ENCODE peak calls at places on chromosomes 1 and 21, in ten cellular contexts. D is AG09319, T is fibroblast of villous mesenchyme, F is AG04450, B is Calu3, C is Caco-2, Q is NB4, W is psoas muscle, R is AG10803, X is cardiac muscle cell. H is an unnamed sample.

GRCh38 chr1:205144751-205145150 is 23.0 kb upstream of the RBBP5 start:
- DNase-seq in B (no peak), D (no peak), Q (no peak), R (peak; percentile 76), C (peak; percentile 7), T (peak; percentile 54), W (no peak), F (peak; percentile 18), X (peak; percentile 73), H (no peak)

GRCh38 chr1:190579517-190580193 is 102.0 kb upstream of the BRINP3 start:
- DNase-seq in F (no peak), Q (no peak), X (peak; percentile 1), T (no peak), B (no peak), R (no peak), W (no peak), C (no peak), D (no peak), H (no peak)

GRCh38 chr21:42062543-42063022 is 8.5 kb upstream of the UMODL1 start:
- DNase-seq in T (no peak), C (no peak), B (no peak), X (no peak), W (peak; percentile 67), D (no peak), F (no peak), R (no peak), Q (peak; percentile 93), H (no peak)

GRCh38 chr1:190478193-190479007 is 736 bp upstream of the BRINP3 start:
- DNase-seq in D (no peak), W (no peak), C (peak; percentile 17), B (peak; percentile 16), F (no peak), X (peak; percentile 51), T (no peak), Q (peak; percentile 38), R (no peak), H (no peak)

GRCh38 chr1:55781944-55782482 is 566.8 kb upstream of the USP24 start:
- DNase-seq in D (no peak), T (peak; percentile 74), Q (no peak), F (peak; percentile 72), C (no peak), W (no peak), X (peak; percentile 50), R (peak; percentile 71), B (no peak), H (no peak)

GRCh38 chr1:167627865-167628641 is 2.0 kb upstream of the RCSD1 start:
- DNase-seq in C (peak; percentile 15), W (peak; percentile 62), B (no peak), D (no peak), F (no peak), X (no peak), R (no peak), T (no peak), Q (peak; percentile 96), H (no peak)

GRCh38 chr1:98792123-98792522 is 130.6 kb downstream of the SNX7 start:
- DNase-seq in F (no peak), B (no peak), R (peak; percentile 4), W (no peak), X (peak; percentile 2), D (no peak), T (peak; percentile 44), Q (no peak), C (no peak), H (no peak)

GRCh38 chr1:115337633-115338456 is at the start of gene NGF:
- DNase-seq in Q (no peak), R (peak; percentile 79), B (no peak), D (no peak), W (peak; percentile 62), F (peak; percentile 32), X (peak; percentile 61), T (no peak), C (no peak), H (peak; percentile 45)

GRCh38 chr21:35244514-35244913 is 195.4 kb upstream of the RUNX1 start:
- DNase-seq in W (no peak), C (no peak), D (no peak), X (peak; percentile 69), B (no peak), R (peak; percentile 55), T (peak; percentile 85), Q (peak; percentile 45), F (no peak), H (no peak)

GRCh38 chr1:24966121-24966723 is 36.1 kb upstream of the RUNX3 start:
- DNase-seq in Q (no peak), F (no peak), D (no peak), X (no peak), B (no peak), C (no peak), T (no peak), R (no peak), W (peak; percentile 22), H (no peak)

GRCh38 chr21:45409466-45410150 is 4.6 kb downstream of the COL18A1 start:
- DNase-seq in Q (no peak), C (no peak), F (no peak), R (no peak), X (no peak), T (no peak), W (peak; percentile 55), D (no peak), B (no peak), H (no peak)

GRCh38 chr1:32651461-32652073 is 559 bp downstream of the RBBP4 start:
- DNase-seq in Q (no peak), B (no peak), D (no peak), F (no peak), W (no peak), X (no peak), T (no peak), R (no peak), C (no peak), H (no peak)

GRCh38 chr1:7625401-7625800 is 145.7 kb upstream of the VAMP3 start:
- DNase-seq in B (no peak), W (peak; percentile 22), X (no peak), C (no peak), F (no peak), T (no peak), R (no peak), D (no peak), Q (no peak), H (no peak)

GRCh38 chr1:52142220-52143153 is 598 bp downstream of the ZFYVE9 start:
- DNase-seq in C (peak; percentile 47), Q (peak; percentile 74), B (peak; percentile 48), D (no peak), W (peak; percentile 68), R (peak; percentile 58), T (peak; percentile 57), F (no peak), X (peak; percentile 71), H (peak; percentile 35)

GRCh38 chr1:63329621-63330330 is 7.4 kb downstream of the FOXD3 start:
- DNase-seq in W (no peak), T (no peak), X (no peak), R (no peak), Q (no peak), D (no peak), F (no peak), B (no peak), C (no peak), H (no peak)

GRCh38 chr1:7069888-7070287 is 284.6 kb downstream of the CAMTA1 start:
- DNase-seq in R (peak; percentile 1), T (no peak), Q (no peak), F (no peak), W (no peak), D (no peak), C (no peak), X (peak; percentile 19), B (no peak), H (no peak)

GRCh38 chr1:216178266-216178665 is 245.0 kb downstream of the USH2A start:
- DNase-seq in R (no peak), Q (no peak), B (no peak), C (no peak), W (no peak), D (no peak), T (no peak), X (no peak), F (peak; percentile 7), H (no peak)

GRCh38 chr1:216173315-216173714 is 249.9 kb downstream of the USH2A start:
- DNase-seq in T (no peak), X (no peak), Q (no peak), F (peak; percentile 18), R (no peak), B (no peak), C (no peak), W (no peak), D (no peak), H (no peak)

GRCh38 chr1:216181590-216181989 is 241.7 kb downstream of the USH2A start:
- DNase-seq in C (no peak), X (no peak), T (no peak), R (no peak), F (no peak), D (no peak), B (no peak), W (no peak), Q (no peak), H (no peak)

DNA sequence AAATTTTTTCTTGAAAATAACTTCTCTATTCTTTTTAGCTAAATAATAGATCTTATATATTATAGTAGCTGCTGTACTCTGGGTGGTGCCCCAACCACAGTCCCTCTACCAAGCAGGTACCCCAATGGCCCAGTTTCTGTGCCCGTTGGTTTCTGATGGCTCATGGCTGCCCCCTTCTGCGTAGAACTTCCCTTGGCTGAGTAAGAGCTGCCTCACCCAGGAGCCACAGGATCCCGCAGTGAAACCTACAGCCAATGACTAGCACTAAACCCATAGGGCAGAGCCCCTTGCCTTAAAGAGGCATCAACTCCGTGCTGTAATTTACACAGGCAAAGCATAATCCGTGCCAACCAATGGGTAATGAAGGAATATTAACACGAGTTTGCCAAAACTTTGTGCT is 247.5 kb downstream of the USH2A start:
- DNase-seq in F (no peak), Q (peak; percentile 4), X (no peak), D (no peak), C (no peak), R (no peak), T (no peak), W (no peak), B (no peak), H (no peak)
- TF ChIP-seq CTCF in F (no peak), Q (no peak), X (no peak), D (no peak), C (no peak), R (no peak), T (no peak), W (no peak), B (no peak), H (no peak)

GRCh38 chr1:22231995-22232690 is 89.2 kb upstream of the WNT4 start:
- DNase-seq in F (no peak), R (no peak), Q (no peak), C (no peak), X (no peak), B (no peak), D (no peak), T (no peak), W (peak; percentile 4), H (no peak)
- TF ChIP-seq CTCF in F (no peak), R (no peak), Q (peak; percentile 26), C (no peak), X (no peak), B (no peak), D (no peak), T (peak; percentile 27), W (no peak), H (peak; percentile 2)

GRCh38 chr1:206882555-206882954 is 14.7 kb upstream of the IL24 start:
- DNase-seq in B (no peak), Q (no peak), R (no peak), X (no peak), C (no peak), W (no peak), T (no peak), F (no peak), D (no peak), H (no peak)
- TF ChIP-seq CTCF in B (peak; percentile 14), Q (no peak), R (no peak), X (no peak), C (no peak), W (no peak), T (peak; percentile 23), F (peak; percentile 16), D (no peak), H (peak; percentile 21)

GRCh38 chr1:54768093-54768492 is 3.8 kb upstream of the PARS2 start:
- DNase-seq in Q (peak; percentile 34), W (no peak), D (no peak), C (peak; percentile 23), F (no peak), X (peak; percentile 12), T (peak; percentile 14), B (peak; percentile 17), R (no peak), H (no peak)
- TF ChIP-seq CTCF in Q (no peak), W (no peak), D (no peak), C (peak; percentile 23), F (peak; percentile 22), X (peak; percentile 7), T (no peak), B (no peak), R (no peak), H (no peak)